ENCODE peak calls at places on chromosome 4, in five cellular contexts. Q is BE2C, V is mesothelial cell of epicardium, F is bronchial epithelial cell, K is HL-60. P is an unnamed sample.

GRCh38 chr4:177706916-177707315 is 264.7 kb upstream of the AGA start:
- DNase-seq in Q (no peak), V (no peak), F (peak; percentile 21), K (no peak), P (no peak)

GRCh38 chr4:156252300-156253016 is 298.8 kb upstream of the CTSO start:
- DNase-seq in Q (no peak), V (no peak), F (no peak), K (no peak), P (no peak)

GRCh38 chr4:147741190-147741788 is 9.4 kb downstream of the ARHGAP10 start:
- DNase-seq in Q (no peak), V (no peak), F (no peak), K (no peak), P (no peak)

GRCh38 chr4:108601517-108601916 is 18.9 kb upstream of the RPL34 start:
- DNase-seq in Q (no peak), V (no peak), F (no peak), K (no peak), P (no peak)

GRCh38 chr4:13432453-13432852 is 51.7 kb downstream of the RAB28 start:
- DNase-seq in Q (no peak), V (no peak), F (no peak), K (no peak), P (no peak)

GRCh38 chr4:71602271-71602890 is 181.5 kb downstream of the GC start:
- DNase-seq in Q (no peak), V (no peak), F (peak; percentile 62), K (no peak), P (no peak)

GRCh38 chr4:140617494-140618060 is 48.8 kb upstream of the UCP1 start:
- DNase-seq in Q (no peak), V (no peak), F (no peak), K (no peak), P (no peak)

GRCh38 chr4:123776267-123776666 is 379.7 kb downstream of the SPRY1 start:
- DNase-seq in Q (no peak), V (no peak), F (no peak), K (no peak), P (no peak)

GRCh38 chr4:8029689-8030088 is 90.0 kb upstream of the AFAP1 start:
- DNase-seq in Q (no peak), V (no peak), F (peak; percentile 68), K (no peak), P (no peak)

GRCh38 chr4:124177647-124178425 is 534.7 kb downstream of the ANKRD50 start:
- DNase-seq in Q (no peak), V (no peak), F (peak; percentile 96), K (no peak), P (no peak)

GRCh38 chr4:186557486-186557885 is 2.1 kb upstream of the MTNR1A start:
- DNase-seq in Q (no peak), V (no peak), F (peak; percentile 38), K (no peak), P (no peak)

GRCh38 chr4:137994858-137995257 is 247.3 kb downstream of the SLC7A11 start:
- DNase-seq in Q (no peak), V (no peak), F (no peak), K (no peak), P (no peak)

GRCh38 chr4:123477804-123478209 is 81.2 kb downstream of the SPRY1 start:
- DNase-seq in Q (no peak), V (no peak), F (no peak), K (no peak), P (no peak)

GRCh38 chr4:7160951-7161440 is 31.3 kb upstream of the SORCS2 start:
- DNase-seq in Q (no peak), V (no peak), F (no peak), K (no peak), P (no peak)

GRCh38 chr4:184007891-184008290 is 102.8 kb downstream of the STOX2 start:
- DNase-seq in Q (no peak), V (no peak), F (peak; percentile 38), K (no peak), P (no peak)

GRCh38 chr4:72842323-72842722 is 227.2 kb downstream of the COX18 start:
- DNase-seq in Q (no peak), V (no peak), F (peak; percentile 28), K (no peak), P (no peak)

GRCh38 chr4:170051402-170051801 is 25.2 kb upstream of the MFAP3L start:
- DNase-seq in Q (no peak), V (no peak), F (no peak), K (no peak), P (no peak)

GRCh38 chr4:173281420-173282333 is 52.5 kb downstream of the HMGB2 start:
- DNase-seq in Q (no peak), V (no peak), F (no peak), K (peak; percentile 38), P (no peak)

GRCh38 chr4:59655996-59656395 is 1544.1 kb upstream of the ADGRL3 start:
- DNase-seq in Q (no peak), V (no peak), F (no peak), K (no peak), P (no peak)

GRCh38 chr4:30443289-30443688 is 276.9 kb upstream of the PCDH7 start:
- DNase-seq in Q (no peak), V (no peak), F (no peak), K (no peak), P (no peak)

GRCh38 chr4:10090467-10091250 is 25.9 kb downstream of the WDR1 start:
- DNase-seq in Q (no peak), V (no peak), F (no peak), K (no peak), P (no peak)

GRCh38 chr4:127995776-127996175 is 30.6 kb downstream of the ABHD18 start:
- DNase-seq in Q (no peak), V (no peak), F (peak; percentile 81), K (peak; percentile 25), P (no peak)

GRCh38 chr4:100063355-100063754 is 113.3 kb upstream of the H2AZ1 start:
- DNase-seq in Q (no peak), V (no peak), F (peak; percentile 28), K (no peak), P (no peak)

DNA sequence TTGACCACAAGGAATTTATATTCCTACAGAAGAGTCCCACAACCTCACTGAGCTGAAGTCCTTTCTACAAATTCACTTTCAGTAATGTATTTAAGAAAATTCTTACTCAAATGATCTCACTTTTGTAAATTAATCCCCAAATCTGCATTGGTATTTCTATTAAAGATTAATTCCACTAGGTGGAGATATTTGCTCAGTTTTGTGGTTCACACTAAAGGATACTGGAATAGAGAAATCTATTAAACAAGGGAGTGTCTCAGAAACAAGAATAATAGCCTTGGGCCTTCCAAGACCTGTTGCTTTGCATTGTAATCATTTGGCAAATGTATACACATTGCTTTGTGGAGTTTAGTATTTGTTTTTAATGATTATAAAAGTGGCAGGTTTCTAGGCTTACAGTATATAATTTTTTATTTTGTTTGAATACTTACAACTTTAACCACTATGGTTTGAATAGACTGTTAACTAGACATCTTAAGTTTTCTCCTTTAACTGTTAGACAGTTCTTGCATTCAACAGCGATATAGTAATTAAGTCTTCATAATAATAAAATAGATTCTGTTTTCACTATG is 25.9 kb downstream of the CFAP299 start:
- DNase-seq in Q (no peak), V (no peak), F (peak; percentile 57), K (no peak), P (no peak)
- TF ChIP-seq CTCF in Q (peak; percentile 19), V (peak; percentile 71), F (no peak), K (no peak), P (no peak)

DNA sequence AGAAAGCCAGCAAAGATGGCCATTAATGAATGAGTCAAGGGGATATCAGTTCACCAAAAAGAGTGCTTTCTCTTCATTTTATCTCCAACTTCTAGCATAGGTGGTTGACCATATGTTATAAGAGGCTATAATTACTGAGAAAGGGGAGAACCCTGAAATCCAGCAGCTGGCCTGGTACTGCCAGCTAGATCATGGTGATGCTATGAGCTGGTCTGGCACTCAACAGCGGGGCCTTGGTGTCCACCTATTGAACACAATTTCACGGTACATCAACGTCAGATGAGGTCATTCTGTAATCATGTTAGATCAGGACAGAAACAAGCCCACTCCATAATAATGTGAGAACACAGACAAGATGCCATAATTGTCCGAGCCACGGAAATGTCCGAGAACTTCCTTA is 1644.8 kb upstream of the PCDH7 start:
- DNase-seq in Q (no peak), V (no peak), F (no peak), K (no peak), P (no peak)
- TF ChIP-seq CTCF in Q (no peak), V (no peak), F (no peak), K (no peak), P (no peak)

DNA sequence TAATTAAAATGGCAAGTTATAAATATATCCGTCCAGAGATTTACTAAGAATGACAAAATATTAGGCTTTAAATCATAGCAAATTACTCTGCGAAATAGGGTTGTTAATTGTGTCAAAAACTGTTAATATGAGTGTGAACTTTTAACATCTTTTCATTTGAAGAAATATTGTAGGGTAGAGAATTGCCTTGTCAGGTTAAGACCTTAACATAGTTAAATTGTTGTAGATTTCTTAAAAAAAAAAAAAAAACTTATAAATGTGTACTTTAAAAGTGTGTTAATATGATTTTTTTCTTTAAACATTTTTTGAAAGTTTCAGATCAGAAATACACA is 107.7 kb upstream of the TLR2 start:
- DNase-seq in Q (no peak), V (no peak), F (no peak), K (no peak), P (no peak)
- TF ChIP-seq CTCF in Q (no peak), V (no peak), F (no peak), K (no peak), P (no peak)

DNA sequence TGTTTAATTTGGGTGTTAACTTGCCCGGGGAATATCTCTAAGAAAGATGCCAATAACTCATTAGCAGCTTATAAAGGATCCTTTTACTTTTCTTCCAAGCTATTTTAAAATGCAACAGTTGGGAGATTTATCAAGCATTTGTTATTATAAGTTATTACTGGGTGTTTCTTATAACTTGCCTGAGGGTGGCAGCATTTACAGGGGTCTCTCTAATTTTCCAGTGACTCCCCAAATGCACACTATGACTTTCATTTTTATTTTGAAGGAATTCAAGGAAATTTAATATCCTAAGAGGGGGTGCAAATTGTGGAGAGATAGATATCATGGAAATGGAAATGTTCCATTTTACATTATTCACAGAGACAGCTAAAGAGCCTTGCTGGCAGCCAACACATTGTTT is 138.0 kb downstream of the PDGFRA start:
- DNase-seq in Q (no peak), V (no peak), F (no peak), K (no peak), P (no peak)
- TF ChIP-seq CTCF in Q (no peak), V (no peak), F (no peak), K (no peak), P (no peak)

DNA sequence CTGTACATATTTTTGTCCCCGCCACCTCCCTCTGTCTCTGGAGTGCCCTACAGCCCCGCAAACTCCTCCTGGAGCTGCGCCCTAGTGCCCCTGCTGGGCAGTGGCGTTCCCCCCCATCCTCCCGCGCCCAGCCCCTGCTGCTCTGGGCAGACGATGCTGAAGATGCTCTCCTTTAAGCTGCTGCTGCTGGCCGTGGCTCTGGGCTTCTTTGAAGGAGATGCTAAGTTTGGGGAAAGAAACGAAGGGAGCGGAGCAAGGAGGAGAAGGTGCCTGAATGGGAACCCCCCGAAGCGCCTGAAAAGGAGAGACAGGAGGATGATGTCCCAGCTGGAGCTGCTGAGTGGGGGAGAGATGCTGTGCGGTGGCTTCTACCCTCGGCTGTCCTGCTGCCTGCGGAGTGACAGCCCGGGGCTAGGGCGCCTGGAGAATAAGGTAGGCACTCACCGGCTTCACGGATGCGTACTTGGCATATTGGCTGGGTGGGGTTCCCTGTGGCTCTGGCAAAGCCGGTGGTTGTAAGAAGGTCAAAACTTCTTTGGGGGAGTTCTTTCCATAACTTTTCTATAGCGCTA is 653 bp downstream of the HHIP start:
- DNase-seq in Q (peak; percentile 48), V (no peak), F (no peak), K (no peak), P (no peak)
- TF ChIP-seq CTCF in Q (peak; percentile 22), V (no peak), F (peak; percentile 25), K (no peak), P (no peak)

P was measured in activated B cell treated with CpG ODN at 0.5 μM for 24 hours.